ENCODE peak calls at places on chromosome 22, in six cellular contexts. One of them, this sample, is unnamed.
A peak's percentile ranks its signal among the peaks of the same experiment; 100 is the strongest.

GRCh38 chr22:22696104-22696503 is 51.7 kb downstream of the GGTLC2 start:
- DNase-seq in tibial nerve: no peak
- DNase-seq in right lobe of liver: no peak
- DNase-seq in PC-3: no peak
- DNase-seq in Karpas-422: no peak
- DNase-seq in pancreas: no peak
- DNase-seq in this sample: no peak

GRCh38 chr22:31244044-31244942 is 32.2 kb downstream of the LIMK2 start:
- DNase-seq in tibial nerve: no peak
- DNase-seq in right lobe of liver: no peak
- DNase-seq in PC-3: peak; percentile 68
- DNase-seq in Karpas-422: no peak
- DNase-seq in pancreas: no peak
- DNase-seq in this sample: no peak

GRCh38 chr22:46933526-46933925 is 171.1 kb downstream of the TBC1D22A start:
- DNase-seq in tibial nerve: no peak
- DNase-seq in right lobe of liver: no peak
- DNase-seq in PC-3: no peak
- DNase-seq in Karpas-422: no peak
- DNase-seq in pancreas: no peak
- DNase-seq in this sample: no peak

GRCh38 chr22:29217827-29218757 is 12.4 kb downstream of the EMID1 start:
- DNase-seq in tibial nerve: no peak
- DNase-seq in right lobe of liver: no peak
- DNase-seq in PC-3: no peak
- DNase-seq in Karpas-422: no peak
- DNase-seq in pancreas: no peak
- DNase-seq in this sample: no peak

GRCh38 chr22:32542332-32543019 is 67.9 kb downstream of the FBXO7 start:
- DNase-seq in tibial nerve: peak; percentile 40
- DNase-seq in right lobe of liver: no peak
- DNase-seq in PC-3: no peak
- DNase-seq in Karpas-422: no peak
- DNase-seq in pancreas: no peak
- DNase-seq in this sample: no peak

GRCh38 chr22:31492151-31492550 is 2.5 kb upstream of the EIF4ENIF1 start:
- DNase-seq in tibial nerve: no peak
- DNase-seq in right lobe of liver: no peak
- DNase-seq in PC-3: no peak
- DNase-seq in Karpas-422: no peak
- DNase-seq in pancreas: no peak
- DNase-seq in this sample: no peak

GRCh38 chr22:25764270-25765015 is 22.5 kb downstream of the MYO18B start:
- DNase-seq in tibial nerve: no peak
- DNase-seq in right lobe of liver: no peak
- DNase-seq in PC-3: no peak
- DNase-seq in Karpas-422: peak; percentile 62
- DNase-seq in pancreas: no peak
- DNase-seq in this sample: no peak

GRCh38 chr22:44840611-44841322 is 88.4 kb downstream of the ARHGAP8 start:
- DNase-seq in tibial nerve: no peak
- DNase-seq in right lobe of liver: no peak
- DNase-seq in PC-3: no peak
- DNase-seq in Karpas-422: no peak
- DNase-seq in pancreas: no peak
- DNase-seq in this sample: no peak

GRCh38 chr22:28142361-28142801 is 223.3 kb upstream of the PITPNB start:
- DNase-seq in tibial nerve: peak; percentile 48
- DNase-seq in right lobe of liver: no peak
- DNase-seq in PC-3: peak; percentile 12
- DNase-seq in Karpas-422: no peak
- DNase-seq in pancreas: no peak
- DNase-seq in this sample: no peak

DNA sequence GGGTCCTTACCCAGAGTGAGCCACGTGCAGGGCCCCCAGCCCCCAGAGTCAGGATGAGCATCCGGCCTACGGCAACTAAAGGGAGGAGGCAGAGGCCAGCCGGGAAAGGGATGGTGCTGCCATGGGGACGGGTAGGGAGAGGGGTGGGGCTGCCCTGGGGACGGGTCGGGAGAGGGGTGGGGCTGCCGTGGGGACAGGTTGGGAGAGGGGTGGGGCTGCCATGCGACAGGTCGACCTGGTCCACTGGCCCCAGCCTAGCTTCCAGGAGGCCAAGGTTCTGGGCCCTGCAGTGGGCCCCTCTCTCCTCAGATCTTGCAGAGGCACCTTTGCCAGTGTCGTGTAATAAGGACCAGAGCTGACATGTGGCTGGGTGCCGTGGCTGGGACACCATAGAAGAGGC is 187.7 kb downstream of the BRD1 start:
- DNase-seq in tibial nerve: no peak
- DNase-seq in right lobe of liver: no peak
- DNase-seq in PC-3: no peak
- DNase-seq in Karpas-422: no peak
- DNase-seq in pancreas: no peak
- DNase-seq in this sample: no peak
- H3K4me3 ChIP-seq in tibial nerve: no peak overlapping the region
- H3K4me3 ChIP-seq in right lobe of liver: no peak overlapping the region
- H3K4me3 ChIP-seq in PC-3: no peak overlapping the region
- H3K4me3 ChIP-seq in Karpas-422: no peak overlapping the region
- H3K4me3 ChIP-seq in pancreas: no peak overlapping the region
- H3K4me3 ChIP-seq in this sample: no peak overlapping the region

GRCh38 chr22:43163241-43163795 is 12.0 kb downstream of the TSPO start:
- DNase-seq in tibial nerve: no peak
- DNase-seq in right lobe of liver: no peak
- DNase-seq in PC-3: no peak
- DNase-seq in Karpas-422: no peak
- DNase-seq in pancreas: no peak
- DNase-seq in this sample: no peak
- H3K27ac ChIP-seq in tibial nerve: peak overlapping the region; percentile 34
- H3K27ac ChIP-seq in right lobe of liver: no peak overlapping the region
- H3K27ac ChIP-seq in PC-3: no peak overlapping the region
- H3K27ac ChIP-seq in Karpas-422: no peak overlapping the region
- H3K27ac ChIP-seq in pancreas: no peak overlapping the region
- H3K27ac ChIP-seq in this sample: no peak overlapping the region

GRCh38 chr22:37443086-37443485 is 15.8 kb upstream of the ELFN2 start:
- DNase-seq in tibial nerve: no peak
- DNase-seq in right lobe of liver: no peak
- DNase-seq in PC-3: no peak
- DNase-seq in Karpas-422: no peak
- DNase-seq in pancreas: no peak
- DNase-seq in this sample: no peak

GRCh38 chr22:37445501-37445900 is 18.2 kb upstream of the ELFN2 start:
- DNase-seq in tibial nerve: no peak
- DNase-seq in right lobe of liver: no peak
- DNase-seq in PC-3: no peak
- DNase-seq in Karpas-422: no peak
- DNase-seq in pancreas: no peak
- DNase-seq in this sample: no peak

GRCh38 chr22:37440875-37441274 is 13.6 kb upstream of the ELFN2 start:
- DNase-seq in tibial nerve: no peak
- DNase-seq in right lobe of liver: no peak
- DNase-seq in PC-3: no peak
- DNase-seq in Karpas-422: no peak
- DNase-seq in pancreas: no peak
- DNase-seq in this sample: no peak

GRCh38 chr22:37443977-37444376 is 16.7 kb upstream of the ELFN2 start:
- DNase-seq in tibial nerve: no peak
- DNase-seq in right lobe of liver: no peak
- DNase-seq in PC-3: no peak
- DNase-seq in Karpas-422: no peak
- DNase-seq in pancreas: no peak
- DNase-seq in this sample: no peak

GRCh38 chr22:37442537-37442936 is 15.3 kb upstream of the ELFN2 start:
- DNase-seq in tibial nerve: no peak
- DNase-seq in right lobe of liver: no peak
- DNase-seq in PC-3: peak; percentile 64
- DNase-seq in Karpas-422: peak; percentile 69
- DNase-seq in pancreas: no peak
- DNase-seq in this sample: peak; percentile 27
- H3K9me3 ChIP-seq in tibial nerve: peaks cover 22% of the 10 kb centered on the region
- H3K9me3 ChIP-seq in right lobe of liver: no peaks in the 10 kb centered on the region
- H3K9me3 ChIP-seq in PC-3: no peaks in the 10 kb centered on the region
- H3K9me3 ChIP-seq in Karpas-422: peaks cover 4% of the 10 kb centered on the region
- H3K9me3 ChIP-seq in pancreas: no peaks in the 10 kb centered on the region
- H3K9me3 ChIP-seq in this sample: no peaks in the 10 kb centered on the region

GRCh38 chr22:42932857-42933782 is 76.0 kb upstream of the ARFGAP3 start:
- DNase-seq in tibial nerve: peak; percentile 37
- DNase-seq in right lobe of liver: no peak
- DNase-seq in PC-3: no peak
- DNase-seq in Karpas-422: peak; percentile 79
- DNase-seq in pancreas: no peak
- DNase-seq in this sample: no peak

GRCh38 chr22:42929838-42930155 is 72.7 kb upstream of the ARFGAP3 start:
- DNase-seq in tibial nerve: no peak
- DNase-seq in right lobe of liver: no peak
- DNase-seq in PC-3: no peak
- DNase-seq in Karpas-422: no peak
- DNase-seq in pancreas: no peak
- DNase-seq in this sample: no peak

GRCh38 chr22:42930810-42931420 is 73.8 kb upstream of the ARFGAP3 start:
- DNase-seq in tibial nerve: no peak
- DNase-seq in right lobe of liver: no peak
- DNase-seq in PC-3: peak; percentile 74
- DNase-seq in Karpas-422: no peak
- DNase-seq in pancreas: peak; percentile 82
- DNase-seq in this sample: no peak

GRCh38 chr22:42932197-42932519 is 75.1 kb upstream of the ARFGAP3 start:
- DNase-seq in tibial nerve: no peak
- DNase-seq in right lobe of liver: no peak
- DNase-seq in PC-3: no peak
- DNase-seq in Karpas-422: no peak
- DNase-seq in pancreas: no peak
- DNase-seq in this sample: no peak

GRCh38 chr22:42931421-42932196 is 74.5 kb upstream of the ARFGAP3 start:
- DNase-seq in tibial nerve: no peak
- DNase-seq in right lobe of liver: no peak
- DNase-seq in PC-3: no peak
- DNase-seq in Karpas-422: peak; percentile 57
- DNase-seq in pancreas: peak; percentile 71
- DNase-seq in this sample: no peak
- H3K4me3 ChIP-seq in tibial nerve: no peak overlapping the region
- H3K4me3 ChIP-seq in right lobe of liver: no peak overlapping the region
- H3K4me3 ChIP-seq in PC-3: no peak overlapping the region
- H3K4me3 ChIP-seq in Karpas-422: no peak overlapping the region
- H3K4me3 ChIP-seq in pancreas: no peak overlapping the region
- H3K4me3 ChIP-seq in this sample: no peak overlapping the region

DNA sequence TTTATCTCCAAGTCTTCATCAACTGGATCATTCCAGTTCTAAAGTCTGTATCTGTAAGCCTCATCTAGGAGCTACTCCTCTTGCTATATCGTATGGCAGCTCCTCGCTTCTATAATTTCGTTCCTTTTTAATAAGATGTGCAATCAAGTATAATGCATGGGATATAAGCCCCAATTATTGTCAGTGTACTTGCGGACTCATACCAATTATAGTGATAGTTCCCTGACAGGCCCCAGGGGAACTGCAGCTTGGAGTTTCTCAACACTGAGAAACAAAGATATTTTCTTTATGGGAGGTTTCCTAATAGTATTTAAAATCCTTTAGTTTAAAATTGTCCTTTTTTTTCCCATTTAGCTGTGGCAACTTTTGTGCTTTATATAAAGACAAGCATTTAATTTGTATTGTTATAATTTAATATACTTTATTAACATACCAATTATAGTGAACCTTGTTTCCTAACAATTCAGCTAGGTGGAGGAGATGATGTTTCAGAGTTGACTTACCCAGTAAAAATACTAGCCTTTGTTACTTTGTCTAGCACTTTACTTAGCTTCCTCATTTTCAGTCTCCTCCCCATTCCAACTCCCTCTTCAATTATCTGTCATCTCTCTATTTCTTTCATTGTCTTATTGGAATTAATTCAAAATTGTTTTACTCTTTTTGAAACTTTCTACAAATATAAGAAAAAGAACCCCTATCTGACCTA is 25.3 kb upstream of the DDX17 start:
- DNase-seq in tibial nerve: no peak
- DNase-seq in right lobe of liver: no peak
- DNase-seq in PC-3: no peak
- DNase-seq in Karpas-422: peak; percentile 50
- DNase-seq in pancreas: no peak
- DNase-seq in this sample: no peak
- H3K27ac ChIP-seq in tibial nerve: no peak overlapping the region
- H3K27ac ChIP-seq in right lobe of liver: no peak overlapping the region
- H3K27ac ChIP-seq in PC-3: no peak overlapping the region
- H3K27ac ChIP-seq in Karpas-422: peak overlapping the region; percentile 78
- H3K27ac ChIP-seq in pancreas: no peak overlapping the region
- H3K27ac ChIP-seq in this sample: no peak overlapping the region

DNA sequence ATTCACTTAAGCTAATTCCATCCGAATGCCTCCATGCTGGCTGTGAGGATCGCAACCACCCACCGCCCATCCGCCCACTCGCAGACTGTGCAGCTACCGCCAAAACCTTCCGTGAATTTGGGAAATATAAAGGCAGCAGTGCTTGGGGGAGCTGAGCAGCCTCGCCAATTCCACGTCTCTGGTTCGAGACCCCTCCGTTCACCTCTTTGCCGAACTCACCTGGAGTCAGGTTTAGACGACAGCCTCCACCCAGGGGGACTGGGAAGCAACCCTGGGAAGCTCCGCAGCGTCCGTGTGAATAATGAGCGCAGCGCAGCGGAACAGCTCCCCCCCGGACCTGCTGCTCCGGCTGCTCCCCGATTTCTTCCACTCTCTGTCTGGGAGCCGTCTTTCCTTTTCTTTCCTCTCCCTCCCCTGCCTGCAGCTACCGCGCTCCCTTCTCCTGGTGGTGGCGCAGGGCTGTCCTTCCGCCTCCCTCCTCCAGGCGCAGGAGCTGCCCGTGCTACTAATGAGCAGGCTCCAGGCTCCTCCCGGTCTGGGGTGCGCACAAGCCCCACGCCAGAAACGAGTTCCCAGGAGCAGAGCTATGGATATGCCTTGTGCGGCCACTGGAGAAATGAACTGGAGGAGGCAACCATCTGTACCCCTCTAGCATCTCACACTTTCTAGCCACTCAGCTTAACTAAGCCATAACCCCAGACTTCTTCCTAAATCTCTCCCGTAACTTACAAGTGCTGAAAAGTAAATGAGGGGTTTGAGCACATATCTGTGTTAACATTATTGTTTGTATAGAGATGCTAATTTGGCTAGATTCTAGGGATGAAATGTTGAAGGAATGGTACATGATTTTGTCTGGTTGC is 107.3 kb downstream of the XKR3 start:
- DNase-seq in tibial nerve: no peak
- DNase-seq in right lobe of liver: no peak
- DNase-seq in PC-3: no peak
- DNase-seq in Karpas-422: no peak
- DNase-seq in pancreas: no peak
- DNase-seq in this sample: no peak
- H3K9me3 ChIP-seq in tibial nerve: no peaks in the 10 kb centered on the region
- H3K9me3 ChIP-seq in right lobe of liver: no peaks in the 10 kb centered on the region
- H3K9me3 ChIP-seq in PC-3: no peaks in the 10 kb centered on the region
- H3K9me3 ChIP-seq in Karpas-422: no peaks in the 10 kb centered on the region
- H3K9me3 ChIP-seq in pancreas: no peaks in the 10 kb centered on the region
- H3K9me3 ChIP-seq in this sample: no peaks in the 10 kb centered on the region

GRCh38 chr22:35335468-35335867 is 35.8 kb downstream of the TOM1 start:
- DNase-seq in tibial nerve: no peak
- DNase-seq in right lobe of liver: no peak
- DNase-seq in PC-3: no peak
- DNase-seq in Karpas-422: no peak
- DNase-seq in pancreas: no peak
- DNase-seq in this sample: no peak
- H3K4me3 ChIP-seq in tibial nerve: no peak overlapping the region
- H3K4me3 ChIP-seq in right lobe of liver: no peak overlapping the region
- H3K4me3 ChIP-seq in PC-3: no peak overlapping the region
- H3K4me3 ChIP-seq in Karpas-422: no peak overlapping the region
- H3K4me3 ChIP-seq in pancreas: no peak overlapping the region
- H3K4me3 ChIP-seq in this sample: no peak overlapping the region